ENCODE peak calls at places on chromosomes 7 and 10, in eight cellular contexts. L is BJ, J is left ventricle myocardium inferior, W is IMR-90, Z is fibroblast of mammary gland, H is adrenal gland, I is fibroblast of the aortic adventitia, S is gastrocnemius medialis. K is an unnamed sample.

GRCh38 chr7:33760834-33761233 is 144.5 kb upstream of the BMPER start:
- DNase-seq in H (no peak), Z (peak), L (no peak), W (no peak), I (no peak), S (no peak), J (no peak), K (no peak)

GRCh38 chr7:74417419-74417971 is 36.2 kb upstream of the GTF2IRD1 start:
- DNase-seq in S (peak), L (no peak), J (peak), Z (peak), W (peak), I (peak), H (peak), K (peak)

GRCh38 chr7:30739691-30740090 is 12.2 kb upstream of the INMT start:
- DNase-seq in S (no peak), W (no peak), L (no peak), Z (no peak), J (no peak), I (no peak), H (no peak), K (no peak)

GRCh38 chr7:115600196-115600595 is 430.4 kb downstream of the TFEC start:
- DNase-seq in I (peak), H (no peak), S (no peak), Z (no peak), W (peak), L (no peak), J (no peak), K (peak)

GRCh38 chr7:28933874-28934265 is 24.3 kb downstream of the TRIL start:
- DNase-seq in H (no peak), L (no peak), I (no peak), J (no peak), Z (no peak), W (no peak), S (no peak), K (no peak)

GRCh38 chr10:70889291-70889690 is 926 bp upstream of the PCBD1 start:
- DNase-seq in L (no peak), I (no peak), H (no peak), Z (no peak), J (no peak), S (no peak), W (no peak), K (peak)

GRCh38 chr10:79376078-79376628 is 28.9 kb downstream of the PPIF start:
- DNase-seq in W (no peak), S (no peak), L (no peak), H (no peak), I (no peak), Z (no peak), J (no peak), K (no peak)

GRCh38 chr7:74542558-74543117 is 88.9 kb downstream of the GTF2IRD1 start:
- DNase-seq in Z (no peak), H (peak), J (peak), L (no peak), I (no peak), W (no peak), S (peak), K (no peak)

GRCh38 chr7:44156453-44157010 is 15.4 kb upstream of the MYL7 start:
- DNase-seq in H (no peak), J (no peak), W (no peak), L (no peak), S (no peak), Z (no peak), I (no peak), K (no peak)

GRCh38 chr7:95004618-95005282 is 97.4 kb downstream of the PPP1R9A start:
- DNase-seq in Z (no peak), I (no peak), W (no peak), L (no peak), S (peak), H (peak), J (no peak), K (no peak)

GRCh38 chr7:33243319-33243881 is 114.0 kb downstream of the BBS9 start:
- DNase-seq in H (no peak), W (peak), I (peak), J (no peak), L (no peak), S (no peak), Z (peak), K (peak)

GRCh38 chr7:69042138-69042537 is 556.1 kb upstream of the AUTS2 start:
- DNase-seq in H (no peak), I (no peak), W (no peak), J (no peak), Z (no peak), S (no peak), L (no peak), K (no peak)

GRCh38 chr10:5563991-5564536 is 39.3 kb downstream of the CALML3 start:
- DNase-seq in S (no peak), W (peak), I (no peak), Z (peak), H (no peak), J (no peak), L (no peak), K (no peak)

GRCh38 chr7:157786375-157787274 is 449.8 kb downstream of the DNAJB6 start:
- DNase-seq in Z (no peak), I (no peak), H (no peak), J (no peak), S (no peak), W (no peak), L (no peak), K (no peak)

GRCh38 chr10:79047875-79048638 is 20.7 kb upstream of the ZMIZ1 start:
- DNase-seq in S (no peak), W (no peak), Z (no peak), H (peak), I (no peak), L (no peak), J (peak), K (no peak)

GRCh38 chr7:98105942-98106544 is 619 bp upstream of the LMTK2 start:
- DNase-seq in W (no peak), S (no peak), H (no peak), Z (no peak), L (no peak), I (no peak), J (no peak), K (no peak)

GRCh38 chr10:67259319-67259929 is 333.6 kb downstream of the LRRTM3 start:
- DNase-seq in L (no peak), I (no peak), S (no peak), Z (no peak), J (no peak), W (no peak), H (no peak), K (no peak)

GRCh38 chr7:77320161-77320560 is 96.0 kb downstream of the GSAP start:
- DNase-seq in H (no peak), J (no peak), S (no peak), L (no peak), I (no peak), W (no peak), Z (no peak), K (peak)
- TF ChIP-seq CTCF in H (no peak), J (no peak), S (no peak), L (no peak), I (no peak), W (no peak), Z (no peak), K (no peak)

DNA sequence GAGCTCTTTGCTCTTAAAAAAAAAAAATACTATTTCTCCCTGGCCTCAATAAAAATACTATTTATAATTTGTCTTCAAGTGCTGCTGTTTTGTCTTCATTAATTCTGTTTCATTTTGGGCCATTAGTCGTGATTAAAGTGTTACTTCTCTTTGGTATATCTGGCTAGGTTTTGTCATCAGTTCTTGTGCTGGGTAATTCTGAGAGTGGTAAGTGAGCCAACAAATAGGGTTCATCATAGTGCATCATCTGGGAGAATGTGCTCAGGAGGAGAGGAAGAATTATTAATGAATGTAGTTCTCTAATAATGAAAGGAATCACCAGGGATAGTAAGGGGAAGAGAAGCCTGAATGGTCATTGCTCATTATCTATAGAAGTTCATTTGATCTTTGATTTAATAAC is 70.0 kb downstream of the LCOR start:
- DNase-seq in J (no peak), S (no peak), L (no peak), I (no peak), H (no peak), Z (no peak), W (no peak), K (no peak)
- H3K4me3 ChIP-seq in J (no peak), S (no peak), L (no peak), I (no peak), H (no peak), Z (no peak), W (no peak), K (no peak)

GRCh38 chr10:90805211-90805610 is 52.6 kb downstream of the HTR7 start:
- DNase-seq in Z (no peak), J (no peak), H (no peak), S (no peak), W (no peak), I (no peak), L (no peak), K (no peak)
- TF ChIP-seq CTCF in Z (no peak), J (no peak), H (no peak), S (no peak), W (no peak), I (no peak), L (no peak), K (no peak)

GRCh38 chr10:22643696-22644621 is 70.4 kb downstream of the PIP4K2A start:
- DNase-seq in Z (no peak), L (no peak), I (no peak), J (no peak), W (no peak), H (no peak), S (no peak), K (no peak)
- H3K4me3 ChIP-seq in Z (no peak), L (no peak), I (no peak), J (no peak), W (no peak), H (no peak), S (no peak), K (no peak)

GRCh38 chr7:122219253-122219865 is 75.3 kb upstream of the AASS start:
- DNase-seq in H (no peak), S (no peak), W (peak), L (no peak), Z (peak), J (no peak), I (peak), K (peak)
- TF ChIP-seq CTCF in H (peak), S (peak), W (peak), L (peak), Z (peak), J (peak), I (peak), K (peak)

GRCh38 chr10:30073767-30074060 is 14.3 kb upstream of the JCAD start:
- DNase-seq in I (no peak), Z (no peak), S (no peak), H (no peak), J (no peak), L (no peak), W (no peak), K (no peak)
- H3K4me3 ChIP-seq in I (no peak), Z (no peak), S (no peak), H (no peak), J (no peak), L (no peak), W (no peak), K (no peak)

K was measured in fibroblast of villous mesenchyme.